ENCODE peak calls at places on chromosome 12, in four cellular contexts. X is amniotic epithelial cell; D is activated T-cell treated with anti-CD3 and anti-CD28 coated beads, Interleukin-2, amount 50 U/mL, for 72 hours; Z is HS-27A. C is an unnamed sample.

GRCh38 chr12:71504471-71504852 is 64.9 kb downstream of the LGR5 start:
- DNase-seq in X (no peak), D (no peak), Z (no peak), C (no peak)

GRCh38 chr12:122067966-122068365 is 10.6 kb upstream of the MLXIP start:
- DNase-seq in D (peak), X (no peak), Z (no peak), C (peak)

GRCh38 chr12:75444444-75445136 is 36.0 kb upstream of the GLIPR1 start:
- DNase-seq in X (peak), Z (no peak), D (no peak), C (no peak)

GRCh38 chr12:87491598-87491997 is 537.6 kb downstream of the C12orf50 start:
- DNase-seq in D (no peak), X (no peak), Z (no peak), C (no peak)

GRCh38 chr12:77625441-77625840 is 205.3 kb upstream of the NAV3 start:
- DNase-seq in Z (peak), X (peak), D (no peak), C (no peak)

GRCh38 chr12:68792952-68793351 is 15.0 kb upstream of the MDM2 start:
- DNase-seq in X (peak), Z (peak), D (peak), C (peak)

GRCh38 chr12:53501615-53502181 is 615 bp downstream of the TARBP2 start:
- DNase-seq in X (no peak), Z (no peak), D (no peak), C (no peak)

GRCh38 chr12:109432842-109433304 is 44.2 kb downstream of the KCTD10 start:
- DNase-seq in D (peak), X (peak), Z (peak), C (peak)

GRCh38 chr12:89345830-89346740 is 6.2 kb downstream of the DUSP6 start:
- DNase-seq in X (peak), Z (no peak), D (peak), C (peak)

GRCh38 chr12:108666326-108666995 is 32.8 kb upstream of the SELPLG start:
- DNase-seq in X (peak), D (no peak), Z (no peak), C (no peak)

GRCh38 chr12:2959194-2959507 is at the start of gene TEAD4:
- DNase-seq in Z (peak), X (peak), D (peak), C (no peak)

GRCh38 chr12:113766133-113766879 is 199.8 kb downstream of the RBM19 start:
- DNase-seq in D (no peak), Z (no peak), X (no peak), C (no peak)

GRCh38 chr12:90253674-90254181 is 545.1 kb upstream of the ATP2B1 start:
- DNase-seq in Z (peak), X (peak), D (peak), C (peak)

GRCh38 chr12:19129486-19130223 is at the start of gene PLEKHA5:
- DNase-seq in X (peak), Z (no peak), D (peak), C (no peak)

GRCh38 chr12:111616177-111616623 is 17.1 kb upstream of the ATXN2 start:
- DNase-seq in D (no peak), Z (no peak), X (peak), C (no peak)

GRCh38 chr12:92538970-92539749 is 163.6 kb upstream of the PLEKHG7 start:
- DNase-seq in Z (no peak), D (no peak), X (peak), C (peak)

GRCh38 chr12:3204143-3204542 is 127.0 kb downstream of the TSPAN9 start:
- DNase-seq in Z (no peak), D (no peak), X (no peak), C (no peak)

GRCh38 chr12:130916251-130916911 is 37.3 kb upstream of the ADGRD1 start:
- DNase-seq in Z (no peak), X (no peak), D (peak), C (peak)

GRCh38 chr12:56385873-56386272 is 23.2 kb upstream of the APOF start:
- DNase-seq in X (no peak), D (no peak), Z (no peak), C (no peak)

GRCh38 chr12:66044731-66045130 is 85.8 kb downstream of the LLPH start:
- DNase-seq in Z (no peak), D (no peak), X (peak), C (no peak)

GRCh38 chr12:123713398-123714301 is 1.5 kb downstream of the ATP6V0A2 start:
- DNase-seq in Z (no peak), D (no peak), X (peak), C (no peak)

GRCh38 chr12:117044311-117044710 is 54.9 kb downstream of the TESC start:
- DNase-seq in D (no peak), X (no peak), Z (no peak), C (no peak)

GRCh38 chr12:94813314-94813713 is 163.0 kb upstream of the TMCC3 start:
- DNase-seq in X (peak), Z (no peak), D (no peak), C (peak)

GRCh38 chr12:121209629-121210572 is at the start of gene P2RX4:
- DNase-seq in Z (no peak), X (peak), D (peak), C (peak)

GRCh38 chr12:31578632-31579031 is 12.3 kb downstream of the DENND5B start:
- DNase-seq in Z (no peak), X (peak), D (no peak), C (no peak)

GRCh38 chr12:26195250-26195640 is at the start of gene SSPN:
- DNase-seq in D (no peak), X (peak), Z (peak), C (no peak)

GRCh38 chr12:188910-189621 is 24.9 kb downstream of the SLC6A12 start:
- DNase-seq in Z (no peak), X (peak), D (peak), C (peak)

GRCh38 chr12:4387607-4388006 is 8.1 kb upstream of the FGF23 start:
- DNase-seq in Z (no peak), D (no peak), X (no peak), C (no peak)

GRCh38 chr12:94954029-94954685 is 49.3 kb downstream of the NDUFA12 start:
- DNase-seq in X (peak), D (no peak), Z (peak), C (peak)

GRCh38 chr12:106082216-106083175 is 56.3 kb downstream of the NUAK1 start:
- DNase-seq in X (no peak), D (no peak), Z (no peak), C (peak)